ENCODE peak calls at places on chromosomes 7 and 10, in nine cellular contexts. F is naive thymus-derived CD8-positive, alpha-beta T cell; K is cardiac muscle cell; P is effector CD4-positive, alpha-beta T cell; V is HEK293T; T is GM10248; H is activated naive CD4-positive, alpha-beta T cell treated with anti-CD3 and anti-CD28 coated beads, Interleukin-2, amount 50 U/mL, for 16 hours; E is fibroblast of mammary gland; U is endodermal cell. O is an unnamed sample.

GRCh38 chr10:130395248-130395936 is 259.2 kb downstream of the GLRX3 start:
- DNase-seq in H (no peak), U (peak), F (no peak), K (no peak), E (no peak), V (no peak), P (no peak), T (no peak), O (no peak)

GRCh38 chr7:47227762-47228177 is 354.1 kb downstream of the TNS3 start:
- DNase-seq in U (no peak), F (no peak), K (no peak), T (peak), H (no peak), P (no peak), E (peak), V (no peak), O (no peak)

GRCh38 chr10:79403441-79404230 is 41.8 kb downstream of the ZCCHC24 start:
- DNase-seq in E (no peak), P (no peak), V (no peak), F (no peak), H (no peak), K (no peak), T (no peak), U (peak), O (no peak)

GRCh38 chr7:106071999-106072714 is 40.0 kb downstream of the SYPL1 start:
- DNase-seq in H (no peak), V (no peak), K (peak), F (no peak), P (no peak), E (no peak), T (no peak), U (peak), O (no peak)

GRCh38 chr7:27173412-27174076 is 576 bp downstream of the HOXA10 start:
- DNase-seq in H (peak), U (peak), F (no peak), E (no peak), T (no peak), K (no peak), P (no peak), V (no peak), O (no peak)

GRCh38 chr10:11691319-11691755 is 50.8 kb upstream of the ECHDC3 start:
- DNase-seq in P (no peak), E (no peak), F (no peak), V (no peak), H (no peak), T (no peak), U (no peak), K (no peak), O (no peak)

GRCh38 chr10:93873427-93874115 is 20.2 kb upstream of the SLC35G1 start:
- DNase-seq in V (no peak), F (no peak), E (peak), K (no peak), T (no peak), P (no peak), U (no peak), H (no peak), O (no peak)

GRCh38 chr10:32981760-32982159 is 23.7 kb upstream of the ITGB1 start:
- DNase-seq in U (no peak), K (peak), T (no peak), F (no peak), E (peak), P (no peak), V (no peak), H (no peak), O (peak)

GRCh38 chr10:50540826-50541122 is 83.0 kb downstream of the SGMS1 start:
- DNase-seq in E (no peak), T (no peak), H (no peak), V (no peak), K (no peak), U (no peak), P (no peak), F (no peak), O (no peak)

GRCh38 chr7:111833461-111833860 is 271.2 kb upstream of the IMMP2L start:
- DNase-seq in H (no peak), P (no peak), V (no peak), T (no peak), F (no peak), K (no peak), U (no peak), E (peak), O (no peak)

GRCh38 chr7:28626629-28627262 is 214.4 kb downstream of the CREB5 start:
- DNase-seq in H (peak), U (peak), T (peak), K (peak), P (no peak), E (peak), F (no peak), V (peak), O (peak)

GRCh38 chr7:89027781-89028180 is 232.2 kb upstream of the TEX47 start:
- DNase-seq in V (no peak), K (no peak), F (no peak), T (no peak), P (no peak), H (no peak), E (no peak), U (no peak), O (no peak)

GRCh38 chr10:92594194-92594593 is 1.3 kb downstream of the KIF11 start:
- DNase-seq in U (no peak), H (no peak), E (no peak), K (no peak), V (no peak), F (no peak), T (no peak), P (no peak), O (no peak)

GRCh38 chr10:34967411-34967880 is 122.7 kb downstream of the CUL2 start:
- DNase-seq in E (peak), P (no peak), H (no peak), V (no peak), U (no peak), F (no peak), K (no peak), T (no peak), O (no peak)

GRCh38 chr10:69180525-69181204 is 631 bp downstream of the SUPV3L1 start:
- DNase-seq in V (no peak), E (peak), H (peak), T (no peak), P (peak), U (no peak), F (peak), K (no peak), O (peak)

GRCh38 chr7:113561446-113561845 is 357.4 kb downstream of the PPP1R3A start:
- DNase-seq in H (no peak), F (no peak), K (no peak), P (no peak), V (no peak), E (peak), U (no peak), T (no peak), O (no peak)